ENCODE peak calls at places on chromosomes 13 and 19, in four cellular contexts. O is body of pancreas, K is fibroblast of lung, L is tibial artery. I is an unnamed sample.

GRCh38 chr13:79171131-79172061 is 234.7 kb downstream of the RBM26 start:
- DNase-seq in L (no peak), O (no peak), K (no peak), I (no peak)

GRCh38 chr19:41025871-41026270 is 34.8 kb downstream of the CYP2B6 start:
- DNase-seq in O (no peak), L (no peak), K (no peak), I (no peak)

GRCh38 chr19:42693760-42694350 is 46.4 kb downstream of the PSG3 start:
- DNase-seq in K (peak; percentile 33), L (no peak), O (peak; percentile 25), I (peak; percentile 1)

GRCh38 chr13:35014606-35015005 is 72.5 kb downstream of the NBEA start:
- DNase-seq in K (no peak), O (no peak), L (no peak), I (no peak)

GRCh38 chr19:49502866-49503581 is 6.8 kb downstream of the RPS11 start:
- DNase-seq in L (peak; percentile 39), K (peak; percentile 63), O (no peak), I (no peak)

GRCh38 chr13:38669234-38669964 is 17.5 kb upstream of the FREM2 start:
- DNase-seq in L (no peak), O (no peak), K (no peak), I (no peak)

GRCh38 chr13:61414686-61415664 is 674 bp downstream of the PCDH20 start:
- DNase-seq in O (peak; percentile 22), L (no peak), K (peak; percentile 56), I (peak; percentile 60)

GRCh38 chr13:76754414-76754813 is 131.8 kb downstream of the KCTD12 start:
- DNase-seq in O (no peak), L (peak; percentile 21), K (peak; percentile 40), I (no peak)

GRCh38 chr19:18802354-18802753 is 11.2 kb upstream of the COMP start:
- DNase-seq in O (no peak), K (no peak), L (no peak), I (peak; percentile 81)

GRCh38 chr13:102651892-102652291 is 43.0 kb downstream of the METTL21C start:
- DNase-seq in L (peak; percentile 25), K (no peak), O (no peak), I (no peak)

GRCh38 chr19:45767881-45768643 is 990 bp downstream of the SIX5 start:
- DNase-seq in O (peak; percentile 80), K (peak; percentile 78), L (peak; percentile 73), I (no peak)

GRCh38 chr13:36131215-36131930 is at the start of gene DCLK1:
- DNase-seq in K (peak; percentile 43), L (peak; percentile 75), O (peak; percentile 17), I (no peak)

GRCh38 chr19:39024875-39025641 is 7.3 kb downstream of the FBXO27 start:
- DNase-seq in L (no peak), O (no peak), K (no peak), I (no peak)

GRCh38 chr19:566403-566802 is 6.0 kb upstream of the BSG start:
- DNase-seq in L (no peak), K (no peak), O (no peak), I (no peak)

GRCh38 chr19:36003284-36003683 is 5.3 kb downstream of the SYNE4 start:
- DNase-seq in L (no peak), O (no peak), K (no peak), I (no peak)

GRCh38 chr13:44244288-44244687 is 129.3 kb upstream of the SERP2 start:
- DNase-seq in K (peak; percentile 91), L (no peak), O (no peak), I (no peak)

GRCh38 chr19:42269518-42270345 is 680 bp downstream of the CIC start:
- DNase-seq in K (no peak), L (no peak), O (peak; percentile 34), I (no peak)

GRCh38 chr19:29543381-29543780 is 17.6 kb downstream of the VSTM2B start:
- DNase-seq in K (no peak), O (no peak), L (no peak), I (no peak)

GRCh38 chr19:45137179-45137761 is 23.5 kb downstream of the NKPD1 start:
- DNase-seq in L (no peak), K (peak; percentile 41), O (no peak), I (no peak)

GRCh38 chr19:42023121-42023942 is 29.3 kb upstream of the ATP1A3 start:
- DNase-seq in K (peak; percentile 11), L (no peak), O (no peak), I (no peak)

GRCh38 chr13:41916173-41916954 is 44.5 kb downstream of the VWA8 start:
- DNase-seq in K (peak; percentile 91), L (no peak), O (no peak), I (no peak)

GRCh38 chr19:51181913-51182419 is 39.9 kb downstream of the SIGLEC7 start:
- DNase-seq in K (no peak), L (no peak), O (no peak), I (peak; percentile 13)

GRCh38 chr19:55146078-55146647 is 2.8 kb downstream of the TNNT1 start:
- DNase-seq in O (no peak), K (no peak), L (no peak), I (no peak)

GRCh38 chr19:11168568-11168967 is 13.0 kb upstream of the SPC24 start:
- DNase-seq in L (no peak), K (peak; percentile 95), O (no peak), I (no peak)

GRCh38 chr13:77492982-77493381 is 42.5 kb upstream of the SCEL start:
- DNase-seq in O (no peak), K (peak; percentile 46), L (no peak), I (no peak)

GRCh38 chr19:18878858-18879578 is 16.9 kb downstream of the CERS1 start:
- DNase-seq in L (no peak), K (no peak), O (no peak), I (no peak)

DNA sequence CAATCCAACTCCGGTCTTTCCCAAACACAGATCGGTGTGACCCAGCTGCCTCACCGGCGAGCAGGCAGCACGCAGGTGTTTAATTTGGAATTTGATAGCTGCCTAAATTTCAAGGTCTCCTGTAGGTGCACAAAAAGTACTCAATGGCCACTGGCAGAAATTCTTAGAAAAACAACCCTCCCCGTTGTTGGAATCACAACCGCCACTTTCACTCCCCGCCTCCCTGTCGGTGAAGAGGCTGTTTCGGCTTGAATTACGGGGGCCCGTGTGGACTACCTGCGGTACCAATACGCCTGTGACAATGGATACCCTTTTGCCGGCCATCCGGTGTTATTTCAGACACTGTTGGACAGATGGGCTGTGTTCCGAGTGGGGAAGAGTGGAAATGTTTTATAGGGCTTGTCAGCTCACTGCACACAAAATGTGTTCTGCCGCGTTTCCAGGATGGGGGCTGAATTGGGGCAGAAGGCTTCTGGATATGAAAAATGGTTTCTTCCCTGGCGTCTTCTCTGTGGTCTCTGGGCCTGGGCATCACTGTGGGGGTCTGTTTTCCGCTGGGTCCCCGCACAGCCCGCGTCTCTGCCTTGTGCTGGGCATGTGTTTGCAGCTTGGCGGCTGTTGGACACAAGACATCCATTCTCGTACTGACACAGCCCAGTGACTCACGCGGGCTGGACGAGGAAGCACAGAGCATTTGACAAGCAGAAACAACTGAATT is 45.4 kb downstream of the ZIC5 start:
- DNase-seq in K (peak; percentile 34), O (peak; percentile 35), L (no peak), I (no peak)
- H3K4me3 ChIP-seq in K (no peak overlapping the region), O (no peak overlapping the region), L (no peak overlapping the region), I (no peak overlapping the region)

DNA sequence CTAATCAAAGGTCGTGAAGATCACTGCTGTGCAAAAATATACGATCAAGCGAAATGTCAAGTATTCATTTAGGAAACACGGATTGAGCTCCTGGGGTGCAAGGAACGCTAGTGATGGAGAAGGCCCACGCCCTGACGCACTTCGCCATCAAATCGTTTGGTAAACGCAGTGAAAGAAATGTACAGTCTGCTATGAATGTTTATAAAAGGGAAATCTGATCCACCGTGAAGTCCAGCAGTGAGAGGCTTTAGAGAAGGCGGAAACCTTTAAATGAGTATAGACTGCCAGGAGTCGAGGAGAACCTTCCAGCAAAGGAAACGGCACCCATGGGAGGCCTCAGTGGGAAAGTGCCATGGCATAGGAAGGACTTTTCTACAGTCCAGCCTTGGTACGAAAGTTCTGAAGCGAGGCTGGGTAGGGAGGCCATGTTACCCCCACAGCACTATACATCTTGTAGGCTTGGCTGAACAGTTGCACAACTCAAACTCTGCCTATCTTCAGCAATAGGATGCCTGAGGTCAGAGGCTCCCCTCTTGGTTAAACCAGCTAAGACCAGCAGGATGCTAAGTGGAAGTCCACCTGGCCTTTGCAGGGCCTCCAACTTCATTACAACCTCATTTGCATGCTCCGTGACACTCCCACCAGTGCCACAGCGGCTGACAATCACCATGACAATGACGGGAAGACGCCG is 20.4 kb downstream of the PCID2 start:
- DNase-seq in O (no peak), K (peak; percentile 36), L (no peak), I (no peak)
- H3K36me3 ChIP-seq in O (peaks cover 11% of the 10 kb centered on the region), K (peaks cover 24% of the 10 kb centered on the region), L (peaks cover 85% of the 10 kb centered on the region), I (peaks cover 17% of the 10 kb centered on the region)

GRCh38 chr19:34189199-34189916 is 17.1 kb downstream of the LSM14A start:
- DNase-seq in K (peak; percentile 13), O (no peak), L (no peak), I (no peak)
- H3K9me3 ChIP-seq in K (no peaks in the 10 kb centered on the region), O (no peaks in the 10 kb centered on the region), L (no peaks in the 10 kb centered on the region), I (no peaks in the 10 kb centered on the region)

DNA sequence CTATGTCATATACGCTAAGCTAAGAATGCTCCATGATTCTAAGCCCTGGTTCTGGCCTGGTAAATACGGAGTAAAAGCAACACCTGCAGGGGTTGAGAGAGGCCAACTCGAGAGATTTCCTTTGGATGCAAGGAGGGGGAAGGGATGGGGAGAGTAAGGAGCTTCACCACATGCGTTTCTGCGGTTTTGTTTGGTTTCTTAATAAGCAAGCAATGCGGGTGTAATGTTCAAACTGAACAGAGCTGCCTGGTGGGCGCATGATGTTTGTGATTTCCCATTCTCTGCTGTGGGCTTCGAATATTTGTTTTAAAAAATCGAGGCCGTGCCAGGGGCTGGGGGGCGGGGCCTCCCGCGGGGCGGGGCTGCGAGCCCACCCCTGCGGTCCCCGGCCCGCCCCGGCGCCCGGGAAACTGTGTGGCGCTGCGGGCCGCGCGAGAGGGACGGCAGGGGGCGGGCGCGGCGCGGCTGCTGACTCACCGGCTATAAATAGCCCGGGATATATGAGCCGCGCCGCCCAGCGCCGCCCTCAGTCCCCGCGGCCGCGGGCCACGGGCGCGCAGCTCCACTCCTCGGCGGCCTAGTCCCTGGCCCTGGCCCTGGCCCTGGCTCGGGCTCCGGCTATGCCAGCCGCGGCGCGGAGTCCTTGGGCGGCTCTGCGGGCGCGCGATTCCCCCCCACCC is 5.1 kb downstream of the BBC3 start:
- DNase-seq in O (peak; percentile 92), K (peak; percentile 79), L (peak; percentile 74), I (no peak)
- H3K4me3 ChIP-seq in O (peak overlapping the region; percentile 19), K (peak overlapping the region; percentile 99), L (peak overlapping the region; percentile 91), I (peak overlapping the region; percentile 74)

GRCh38 chr19:33098023-33098652 is 17.2 kb downstream of the GPATCH1 start:
- DNase-seq in K (no peak), L (no peak), O (no peak), I (no peak)

GRCh38 chr19:33096005-33096404 is 15.0 kb downstream of the GPATCH1 start:
- DNase-seq in K (no peak), L (no peak), O (no peak), I (no peak)

GRCh38 chr19:33102893-33103292 is 21.9 kb downstream of the GPATCH1 start:
- DNase-seq in O (no peak), K (no peak), L (no peak), I (no peak)

GRCh38 chr19:33100894-33101644 is 20.1 kb downstream of the GPATCH1 start:
- DNase-seq in K (no peak), L (no peak), O (no peak), I (no peak)
- H3K36me3 ChIP-seq in K (peaks cover 15% of the 10 kb centered on the region), L (peaks cover 92% of the 10 kb centered on the region), O (peaks cover 21% of the 10 kb centered on the region), I (peaks cover 1% of the 10 kb centered on the region)